ENCODE peak calls at places on chromosomes 1 and 21, in seven cellular contexts. Q is H1, M is K562, B is GM12878, J is GM12892, S is SK-N-SH, L is HepG2. Z is an unnamed sample.

GRCh38 chr1:37593726-37594125 is 2.0 kb downstream of the GNL2 start:
- DNase-seq in S (no peak), J (no peak), Q (no peak), L (no peak), B (no peak), M (no peak), Z (no peak)

GRCh38 chr1:178682429-178682828 is 42.6 kb upstream of the RALGPS2 start:
- DNase-seq in J (no peak), B (no peak), L (peak), M (no peak), Q (no peak), S (no peak), Z (no peak)

GRCh38 chr1:37890378-37891014 is 31.1 kb upstream of the MTF1 start:
- DNase-seq in L (peak), Q (no peak), M (peak), B (peak), J (no peak), S (peak), Z (peak)

GRCh38 chr1:85059563-85059962 is 11.3 kb upstream of the MCOLN3 start:
- DNase-seq in J (no peak), Q (no peak), M (no peak), L (no peak), B (no peak), S (no peak), Z (no peak)

GRCh38 chr21:25568230-25568629 is 39.1 kb downstream of the MRPL39 start:
- DNase-seq in J (no peak), L (no peak), B (no peak), M (no peak), S (no peak), Q (no peak), Z (no peak)

GRCh38 chr1:8739377-8739776 is 78.1 kb downstream of the RERE start:
- DNase-seq in B (no peak), Q (no peak), M (peak), J (no peak), S (no peak), L (peak), Z (no peak)

GRCh38 chr1:245690153-245690552 is 535.4 kb downstream of the KIF26B start:
- DNase-seq in Q (no peak), L (no peak), B (no peak), J (no peak), M (no peak), S (no peak), Z (no peak)

GRCh38 chr1:51756290-51756689 is 122.2 kb downstream of the NRDC start:
- DNase-seq in J (no peak), L (no peak), S (no peak), B (no peak), Q (no peak), M (no peak), Z (no peak)

GRCh38 chr1:41174170-41174569 is 67.9 kb downstream of the SCMH1 start:
- DNase-seq in M (no peak), S (no peak), J (no peak), Q (no peak), B (no peak), L (no peak), Z (no peak)

GRCh38 chr1:78516716-78517115 is 25.9 kb downstream of the PTGFR start:
- DNase-seq in Q (no peak), L (no peak), M (no peak), S (no peak), B (no peak), J (no peak), Z (no peak)

GRCh38 chr1:244057474-244058385 is 6.6 kb downstream of the ZBTB18 start:
- DNase-seq in B (no peak), S (no peak), L (no peak), M (no peak), J (no peak), Q (no peak), Z (no peak)
- TF ChIP-seq TAF1 in B (no peak), S (no peak), L (no peak), M (no peak), J (no peak), Q (no peak), Z (no peak)

GRCh38 chr1:56925193-56925592 is 40.6 kb downstream of the C8B start:
- DNase-seq in J (no peak), B (no peak), M (no peak), Q (no peak), S (no peak), L (no peak), Z (no peak)

GRCh38 chr1:56922070-56922469 is 43.7 kb downstream of the C8B start:
- DNase-seq in L (no peak), S (no peak), J (no peak), Q (no peak), B (no peak), M (no peak), Z (no peak)

GRCh38 chr1:56922507-56922906 is 43.3 kb downstream of the C8B start:
- DNase-seq in B (no peak), S (no peak), L (peak), J (no peak), M (no peak), Q (no peak), Z (no peak)

GRCh38 chr1:56923207-56923606 is 42.6 kb downstream of the C8B start:
- DNase-seq in S (no peak), B (no peak), J (no peak), Q (no peak), M (no peak), L (no peak), Z (no peak)

GRCh38 chr1:56924116-56924515 is 41.7 kb downstream of the C8B start:
- DNase-seq in L (no peak), M (no peak), J (no peak), B (no peak), S (peak), Q (no peak), Z (no peak)
- TF ChIP-seq TAF1 in L (no peak), M (no peak), J (no peak), B (no peak), S (no peak), Q (no peak), Z (no peak)

GRCh38 chr1:46171351-46171750 is 3.5 kb upstream of the TSPAN1 start:
- DNase-seq in B (no peak), J (no peak), S (peak), M (no peak), L (no peak), Q (no peak), Z (no peak)

GRCh38 chr1:46173361-46173856 is 1.5 kb upstream of the TSPAN1 start:
- DNase-seq in M (peak), Q (no peak), S (peak), J (no peak), L (no peak), B (no peak), Z (no peak)

GRCh38 chr1:46172321-46172720 is 2.6 kb upstream of the TSPAN1 start:
- DNase-seq in Q (no peak), S (no peak), M (no peak), J (no peak), B (no peak), L (no peak), Z (no peak)

GRCh38 chr1:46169811-46170454 is 5.0 kb upstream of the TSPAN1 start:
- DNase-seq in L (no peak), Q (no peak), S (no peak), M (no peak), B (no peak), J (no peak), Z (no peak)

DNA sequence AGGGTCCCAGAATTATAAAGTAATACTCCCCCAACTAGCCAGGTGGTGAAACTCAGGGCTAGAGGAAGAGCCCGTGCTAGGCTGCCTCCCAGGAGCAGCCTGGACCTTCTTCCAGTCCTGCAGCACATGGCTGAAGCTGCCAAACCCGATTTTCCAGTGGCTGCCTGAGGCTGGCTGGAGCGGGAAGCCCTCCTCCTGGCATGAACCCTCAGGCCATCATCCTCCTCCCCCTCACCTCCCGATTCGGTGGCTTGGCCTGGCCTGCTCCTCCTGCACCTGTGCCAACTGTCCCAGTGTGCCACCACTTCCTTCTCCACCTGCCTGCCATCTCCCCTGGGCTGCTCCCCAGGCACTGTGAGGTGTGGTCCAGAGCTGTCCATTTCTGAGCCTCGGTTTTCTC is 3.0 kb upstream of the TSPAN1 start:
- DNase-seq in J (no peak), L (no peak), B (no peak), M (no peak), S (no peak), Q (peak), Z (no peak)
- TF ChIP-seq TAF1 in J (no peak), L (no peak), B (no peak), M (no peak), S (no peak), Q (no peak), Z (no peak)

GRCh38 chr1:207393610-207394009 is 60.5 kb upstream of the CR2 start:
- DNase-seq in S (no peak), L (no peak), B (no peak), J (no peak), M (no peak), Q (no peak), Z (no peak)
- TF ChIP-seq TAF1 in S (no peak), L (no peak), B (no peak), J (no peak), M (no peak), Q (no peak), Z (no peak)

GRCh38 chr21:15850645-15851044 is 120.9 kb downstream of the USP25 start:
- DNase-seq in M (no peak), J (no peak), B (no peak), S (no peak), Q (no peak), L (peak), Z (no peak)
- TF ChIP-seq TAF1 in M (no peak), J (no peak), B (no peak), S (no peak), Q (no peak), L (no peak), Z (no peak)

GRCh38 chr1:9929431-9930385 is 13.5 kb downstream of the LZIC start:
- DNase-seq in J (no peak), S (no peak), M (peak), B (no peak), Q (peak), L (peak), Z (no peak)
- TF ChIP-seq TAF1 in J (no peak), S (no peak), M (peak), B (no peak), Q (no peak), L (no peak), Z (no peak)

DNA sequence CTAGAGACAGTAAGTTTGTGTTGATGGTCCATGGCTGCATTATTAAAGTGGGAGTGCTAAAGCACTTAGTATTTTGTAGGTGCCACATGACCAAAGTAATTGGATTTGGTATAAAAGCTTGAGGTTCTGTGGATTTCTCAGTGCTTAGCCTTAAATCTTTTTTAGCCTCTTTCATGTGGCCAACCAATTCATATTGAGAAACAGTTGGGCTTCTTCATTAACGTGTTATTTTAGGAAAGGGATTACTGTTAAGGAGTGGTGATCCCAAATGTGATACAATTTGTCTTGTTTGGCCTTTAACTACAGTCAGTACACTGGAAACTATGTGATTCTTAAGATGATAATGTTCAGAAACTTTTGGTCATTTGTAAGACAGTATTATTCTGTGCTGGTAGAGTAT is 25.5 kb downstream of the MAN1A2 start:
- DNase-seq in L (no peak), B (no peak), J (no peak), Q (no peak), S (no peak), M (no peak), Z (no peak)
- TF ChIP-seq TAF1 in L (no peak), B (no peak), J (no peak), Q (no peak), S (no peak), M (no peak), Z (no peak)